ENCODE peak calls at places on chromosome 18, in ten cellular contexts. C is CD8-positive, alpha-beta T cell; U is transverse colon; E is PC-3; T is adrenal gland; Z is pancreas; O is SJCRH30; R is heart left ventricle; H is HL-60; S is MM.1S. J is an unnamed sample.

GRCh38 chr18:79257480-79257879 is 138.2 kb upstream of the NFATC1 start:
- DNase-seq in C (no peak), O (no peak), R (no peak), T (no peak), S (no peak), U (no peak), E (no peak), Z (no peak), H (no peak), J (no peak)

GRCh38 chr18:69444221-69444620 is 43.5 kb downstream of the DOK6 start:
- DNase-seq in C (no peak), E (no peak), H (no peak), Z (no peak), U (no peak), O (no peak), S (no peak), T (no peak), R (no peak), J (no peak)

GRCh38 chr18:44568986-44569385 is 111.7 kb upstream of the SETBP1 start:
- DNase-seq in O (no peak), H (no peak), T (no peak), R (no peak), U (no peak), S (no peak), E (no peak), C (no peak), Z (no peak), J (no peak)

GRCh38 chr18:60568211-60568610 is 195.6 kb upstream of the MC4R start:
- DNase-seq in O (no peak), T (no peak), E (peak; percentile 32), H (peak; percentile 33), S (no peak), U (no peak), R (no peak), C (no peak), Z (no peak), J (no peak)

GRCh38 chr18:63051928-63052327 is 267.6 kb downstream of the BCL2 start:
- DNase-seq in C (no peak), Z (no peak), O (no peak), E (no peak), R (no peak), U (no peak), S (no peak), H (no peak), T (no peak), J (no peak)

GRCh38 chr18:36675076-36675475 is 153.7 kb downstream of the TPGS2 start:
- DNase-seq in C (no peak), E (no peak), R (no peak), Z (no peak), U (no peak), T (no peak), O (no peak), S (no peak), H (no peak), J (no peak)

GRCh38 chr18:63979409-63979908 is 9.6 kb downstream of the SERPINB8 start:
- DNase-seq in E (peak; percentile 79), C (peak; percentile 54), O (no peak), Z (peak; percentile 37), U (peak; percentile 47), T (peak; percentile 68), H (peak; percentile 63), S (peak; percentile 72), R (no peak), J (no peak)

GRCh38 chr18:48472610-48473009 is 63.4 kb upstream of the ZBTB7C start:
- DNase-seq in S (no peak), O (no peak), H (no peak), R (no peak), T (no peak), U (no peak), Z (no peak), C (no peak), E (no peak), J (no peak)

GRCh38 chr18:52897611-52898010 is 557.6 kb downstream of the DCC start:
- DNase-seq in E (no peak), R (no peak), H (no peak), Z (no peak), S (no peak), C (no peak), T (no peak), U (no peak), O (no peak), J (no peak)

GRCh38 chr18:48459471-48459870 is 50.3 kb upstream of the ZBTB7C start:
- DNase-seq in U (no peak), O (no peak), E (no peak), S (no peak), R (no peak), C (no peak), T (no peak), Z (no peak), H (no peak), J (no peak)

GRCh38 chr18:6352275-6352674 is 62.4 kb downstream of the L3MBTL4 start:
- DNase-seq in S (no peak), U (no peak), E (peak; percentile 72), Z (no peak), C (no peak), T (no peak), R (no peak), H (no peak), O (no peak), J (no peak)

GRCh38 chr18:24176727-24177416 is 38.0 kb downstream of the CABYR start:
- DNase-seq in H (peak; percentile 21), E (peak; percentile 66), C (no peak), T (peak; percentile 72), S (peak; percentile 91), R (no peak), Z (peak; percentile 59), O (peak; percentile 43), U (peak; percentile 71), J (no peak)

GRCh38 chr18:22171263-22171838 is 2.0 kb downstream of the GATA6 start:
- DNase-seq in S (no peak), U (no peak), H (no peak), C (no peak), T (no peak), R (no peak), O (no peak), Z (no peak), E (no peak), J (no peak)

GRCh38 chr18:44343570-44343969 is 337.1 kb upstream of the SETBP1 start:
- DNase-seq in S (no peak), H (no peak), U (no peak), T (no peak), E (no peak), O (no peak), R (no peak), Z (no peak), C (no peak), J (no peak)

GRCh38 chr18:31103423-31103822 is 1.2 kb upstream of the DSC2 start:
- DNase-seq in H (no peak), U (no peak), R (no peak), Z (no peak), T (no peak), E (peak; percentile 29), O (no peak), S (no peak), C (no peak), J (no peak)

GRCh38 chr18:75132471-75132870 is 76.5 kb downstream of the PTGR3 start:
- DNase-seq in H (no peak), S (no peak), U (no peak), R (no peak), T (no peak), C (peak; percentile 45), Z (no peak), O (no peak), E (no peak), J (no peak)

GRCh38 chr18:72866901-72867701 is 686 bp downstream of the NETO1 start:
- DNase-seq in E (no peak), H (no peak), Z (no peak), O (no peak), U (no peak), S (no peak), C (no peak), R (no peak), T (no peak), J (no peak)
- H3K4me3 ChIP-seq in E (peak overlapping the region; percentile 79), H (no peak overlapping the region), Z (no peak overlapping the region), O (no peak overlapping the region), U (no peak overlapping the region), S (no peak overlapping the region), C (no peak overlapping the region), R (peak overlapping the region; percentile 23), T (no peak overlapping the region), J (no peak overlapping the region)

DNA sequence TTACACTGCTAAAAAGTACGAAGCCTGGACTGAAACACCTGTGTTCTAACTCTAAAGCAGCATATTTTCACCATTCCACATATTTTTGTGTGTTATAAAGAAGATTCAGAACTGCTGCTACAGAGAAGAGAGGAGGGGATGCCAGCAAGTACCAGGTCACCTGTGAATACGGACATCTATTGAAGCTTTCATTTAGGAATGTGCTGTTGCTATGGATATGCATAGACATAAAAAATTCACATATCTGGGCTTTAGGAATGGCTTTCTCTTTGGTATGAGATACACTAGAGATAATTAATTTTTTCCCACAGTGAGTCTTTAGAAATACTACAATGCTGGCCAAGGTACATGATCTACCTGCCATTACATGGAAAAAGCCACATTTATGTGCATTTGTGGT is 238.5 kb downstream of the WDR7 start:
- DNase-seq in H (no peak), T (no peak), U (no peak), Z (no peak), R (no peak), O (no peak), C (no peak), S (no peak), E (no peak), J (no peak)
- H3K27ac ChIP-seq in H (no peak overlapping the region), T (no peak overlapping the region), U (no peak overlapping the region), Z (no peak overlapping the region), R (no peak overlapping the region), O (no peak overlapping the region), C (no peak overlapping the region), S (no peak overlapping the region), E (no peak overlapping the region), J (no peak overlapping the region)

GRCh38 chr18:58484989-58485962 is 143.6 kb downstream of the ALPK2 start:
- DNase-seq in C (no peak), S (no peak), Z (no peak), T (no peak), U (peak; percentile 46), O (peak; percentile 15), H (no peak), R (no peak), E (no peak), J (no peak)
- H3K4me3 ChIP-seq in C (no peak overlapping the region), S (no peak overlapping the region), Z (no peak overlapping the region), T (no peak overlapping the region), U (no peak overlapping the region), O (peak overlapping the region; percentile 28), H (no peak overlapping the region), R (no peak overlapping the region), E (no peak overlapping the region), J (no peak overlapping the region)

GRCh38 chr18:35581555-35582309 is at the start of gene GALNT1:
- DNase-seq in E (no peak), U (no peak), O (peak; percentile 3), R (peak; percentile 67), S (peak; percentile 25), H (no peak), T (peak; percentile 21), Z (peak; percentile 16), C (no peak), J (peak; percentile 21)
- H3K27ac ChIP-seq in E (no peak within 1 kb of the TSS), U (peak within 1 kb of the TSS; percentile 98), O (peak within 1 kb of the TSS; percentile 36), R (peak within 1 kb of the TSS; percentile 99), S (peak within 1 kb of the TSS; percentile 60), H (peak within 1 kb of the TSS; percentile 82), T (peak within 1 kb of the TSS; percentile 53), Z (peak within 1 kb of the TSS; percentile 92), C (peak within 1 kb of the TSS; percentile 65), J (peak within 1 kb of the TSS; percentile 77)

J was measured in naive thymus-derived CD4-positive, alpha-beta T cell.